ENCODE peak calls at places on chromosomes 6 and 20, in eight cellular contexts. Q is epithelial cell of esophagus; W is dorsolateral prefrontal cortex; I is transverse colon; N is bronchial epithelial cell; L is brain microvascular endothelial cell; E is A549; G is CD4-positive, CD25-positive, alpha-beta regulatory T cell. H is an unnamed sample.

GRCh38 chr6:159169193-159169555 is at the start of gene FNDC1:
- DNase-seq in Q (no peak), W (no peak), I (peak; percentile 22), N (no peak), L (no peak), E (peak; percentile 44), G (peak; percentile 35), H (peak; percentile 37)

GRCh38 chr6:91681341-91681740 is 1094.5 kb upstream of the MAP3K7 start:
- DNase-seq in Q (no peak), W (no peak), I (no peak), N (no peak), L (no peak), E (no peak), G (no peak), H (no peak)

GRCh38 chr6:73491371-73491770 is 29.5 kb downstream of the EEF1A1 start:
- DNase-seq in Q (peak; percentile 7), W (no peak), I (no peak), N (peak; percentile 9), L (no peak), E (no peak), G (no peak), H (no peak)

GRCh38 chr6:30890646-30891449 is 6.5 kb downstream of the DDR1 start:
- DNase-seq in Q (no peak), W (no peak), I (no peak), N (no peak), L (no peak), E (no peak), G (no peak), H (no peak)

GRCh38 chr20:47854687-47855212 is 69.5 kb upstream of the SULF2 start:
- DNase-seq in Q (peak; percentile 78), W (no peak), I (peak; percentile 25), N (peak; percentile 59), L (peak; percentile 55), E (peak; percentile 55), G (no peak), H (no peak)

GRCh38 chr6:35497571-35498406 is 910 bp upstream of the TEAD3 start:
- DNase-seq in Q (peak; percentile 60), W (no peak), I (peak; percentile 69), N (peak; percentile 22), L (peak; percentile 60), E (peak; percentile 26), G (peak; percentile 33), H (peak; percentile 56)

GRCh38 chr6:105015482-105015881 is 58.6 kb downstream of the LIN28B start:
- DNase-seq in Q (no peak), W (no peak), I (no peak), N (peak; percentile 17), L (no peak), E (no peak), G (no peak), H (no peak)

GRCh38 chr6:157174731-157175130 is 148.6 kb downstream of the TMEM242 start:
- DNase-seq in Q (no peak), W (no peak), I (no peak), N (no peak), L (no peak), E (no peak), G (no peak), H (no peak)

GRCh38 chr6:146106532-146106931 is 77.7 kb downstream of the GRM1 start:
- DNase-seq in Q (no peak), W (no peak), I (no peak), N (no peak), L (no peak), E (no peak), G (no peak), H (no peak)

GRCh38 chr6:88891135-88891845 is 72.1 kb downstream of the RNGTT start:
- DNase-seq in Q (peak; percentile 51), W (no peak), I (no peak), N (peak; percentile 84), L (peak; percentile 29), E (no peak), G (no peak), H (no peak)

GRCh38 chr6:51016489-51016888 is 197.8 kb downstream of the TFAP2B start:
- DNase-seq in Q (no peak), W (no peak), I (no peak), N (no peak), L (no peak), E (no peak), G (no peak), H (no peak)

GRCh38 chr20:9686455-9686854 is 152.4 kb downstream of the PAK5 start:
- DNase-seq in Q (no peak), W (no peak), I (no peak), N (no peak), L (no peak), E (no peak), G (no peak), H (no peak)

GRCh38 chr6:122322824-122323223 is 76.6 kb upstream of the HSF2 start:
- DNase-seq in Q (peak; percentile 29), W (no peak), I (no peak), N (peak; percentile 14), L (peak; percentile 34), E (no peak), G (no peak), H (no peak)

GRCh38 chr6:84422380-84422968 is 195.0 kb upstream of the CEP162 start:
- DNase-seq in Q (peak; percentile 32), W (no peak), I (peak; percentile 21), N (peak; percentile 25), L (peak; percentile 82), E (peak; percentile 18), G (no peak), H (peak; percentile 20)

GRCh38 chr6:9766240-9766915 is 648.5 kb downstream of the TFAP2A start:
- DNase-seq in Q (peak; percentile 85), W (no peak), I (no peak), N (peak; percentile 62), L (peak; percentile 9), E (peak; percentile 5), G (no peak), H (no peak)

GRCh38 chr6:155079985-155080452 is 84.9 kb downstream of the TIAM2 start:
- DNase-seq in Q (no peak), W (no peak), I (no peak), N (no peak), L (no peak), E (no peak), G (no peak), H (no peak)

GRCh38 chr20:58985656-58986055 is 4.6 kb downstream of the NELFCD start:
- DNase-seq in Q (no peak), W (peak; percentile 6), I (no peak), N (no peak), L (no peak), E (no peak), G (no peak), H (no peak)

GRCh38 chr20:58980711-58981563 is at the start of gene NELFCD:
- DNase-seq in Q (peak; percentile 79), W (peak; percentile 60), I (peak; percentile 93), N (peak; percentile 38), L (peak; percentile 54), E (peak; percentile 95), G (peak; percentile 88), H (peak; percentile 92)

GRCh38 chr20:58984691-58985090 is 3.6 kb downstream of the NELFCD start:
- DNase-seq in Q (no peak), W (no peak), I (no peak), N (no peak), L (no peak), E (no peak), G (no peak), H (no peak)

GRCh38 chr20:58981564-58982364 is 708 bp downstream of the NELFCD start:
- DNase-seq in Q (peak; percentile 33), W (no peak), I (no peak), N (peak; percentile 7), L (no peak), E (peak; percentile 67), G (peak; percentile 18), H (peak; percentile 33)

DNA sequence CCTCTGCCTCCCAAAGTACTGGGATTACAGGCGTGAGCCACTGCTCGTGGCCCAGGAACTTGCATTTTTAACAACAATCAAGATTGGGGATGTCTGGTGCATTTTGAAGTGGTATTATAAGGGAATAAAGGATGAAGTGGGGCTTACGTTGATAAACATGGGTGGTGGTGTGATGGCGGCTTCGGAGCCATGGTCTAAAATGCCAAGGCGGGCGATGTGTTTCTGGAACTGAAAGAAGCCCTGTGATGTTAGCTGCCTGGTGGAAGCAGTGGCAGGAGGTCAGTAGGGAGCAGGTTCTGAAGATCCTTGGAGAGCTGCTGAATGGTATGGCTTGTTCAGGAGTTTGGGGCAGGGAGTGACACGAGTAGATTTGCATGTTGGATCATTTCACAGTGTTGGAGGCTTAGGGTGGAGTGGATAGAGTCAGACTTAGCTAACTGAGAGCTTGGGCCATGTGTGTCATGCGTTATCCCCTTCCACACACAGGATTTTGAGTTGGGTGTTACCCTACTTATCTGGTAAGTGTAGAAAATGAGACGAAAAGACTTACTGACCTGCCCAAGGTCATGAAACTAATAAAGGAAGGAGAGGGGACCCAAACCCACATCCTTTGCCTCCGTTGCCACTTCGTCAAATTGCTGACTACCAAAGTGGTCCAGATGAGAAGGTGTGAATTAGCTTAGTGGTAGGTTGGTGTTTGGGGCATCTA is 1.5 kb downstream of the NELFCD start:
- DNase-seq in Q (no peak), W (no peak), I (no peak), N (no peak), L (no peak), E (no peak), G (no peak), H (no peak)
- H3K4me3 ChIP-seq in Q (peak overlapping the region; percentile 79), W (peak overlapping the region; percentile 78), I (no peak overlapping the region), N (no peak overlapping the region), L (no peak overlapping the region), E (peak overlapping the region; percentile 71), G (peak overlapping the region; percentile 82), H (peak overlapping the region; percentile 58)

DNA sequence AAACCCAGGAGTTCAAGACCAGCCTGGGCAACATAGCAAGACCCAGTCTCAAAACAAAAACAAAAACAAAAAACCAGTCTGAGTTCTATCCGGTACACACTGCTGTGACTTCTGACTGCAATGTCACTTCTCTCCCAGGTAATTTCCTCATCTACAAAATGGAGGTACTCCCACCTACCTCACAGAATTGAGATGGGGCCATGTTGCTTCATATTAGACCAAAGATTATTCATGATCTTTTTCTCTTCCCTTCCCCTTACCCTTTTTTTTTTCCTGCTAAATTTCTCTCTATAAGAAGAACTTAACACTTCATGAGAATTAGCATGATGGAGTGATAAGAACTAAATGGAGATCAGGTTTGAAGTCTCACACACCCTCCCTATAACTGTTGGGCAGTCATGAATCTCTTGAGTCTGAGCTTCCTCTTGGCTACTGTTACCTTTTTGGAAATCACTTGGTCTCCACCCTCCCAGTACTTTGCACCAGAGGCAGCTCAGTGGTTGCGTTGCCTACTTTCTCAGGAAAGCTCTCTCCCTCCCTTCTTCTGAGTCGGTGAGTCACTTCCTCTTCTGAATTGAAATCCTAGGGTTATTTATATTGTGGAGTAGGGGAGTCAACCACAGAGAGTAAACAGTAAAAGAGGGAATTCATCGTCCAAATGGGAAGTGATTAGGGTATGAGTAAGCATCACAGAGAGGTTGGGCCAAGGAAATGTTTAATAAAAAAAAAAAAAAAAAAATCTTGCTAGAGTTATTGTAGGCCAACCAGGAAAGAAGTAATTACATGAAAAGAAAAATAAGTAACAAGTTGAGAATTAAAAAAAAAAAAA is 59.9 kb upstream of the MAP7 start:
- DNase-seq in Q (peak; percentile 98), W (no peak), I (peak; percentile 72), N (peak; percentile 100), L (peak; percentile 96), E (peak; percentile 83), G (no peak), H (peak; percentile 82)
- H3K4me3 ChIP-seq in Q (no peak overlapping the region), W (no peak overlapping the region), I (no peak overlapping the region), N (no peak overlapping the region), L (no peak overlapping the region), E (no peak overlapping the region), G (no peak overlapping the region), H (no peak overlapping the region)

GRCh38 chr20:50041238-50041915 is 58.6 kb downstream of the SNAI1 start:
- DNase-seq in Q (no peak), W (no peak), I (peak; percentile 34), N (no peak), L (no peak), E (no peak), G (no peak), H (no peak)
- H3K4me3 ChIP-seq in Q (no peak overlapping the region), W (no peak overlapping the region), I (no peak overlapping the region), N (no peak overlapping the region), L (no peak overlapping the region), E (no peak overlapping the region), G (no peak overlapping the region), H (no peak overlapping the region)

GRCh38 chr6:39791850-39792500 is at the start of gene DAAM2:
- DNase-seq in Q (peak; percentile 14), W (no peak), I (peak; percentile 50), N (no peak), L (no peak), E (no peak), G (no peak), H (peak; percentile 35)
- H3K4me3 ChIP-seq in Q (peak within 1 kb of the TSS; percentile 7), W (peak within 1 kb of the TSS; percentile 70), I (peak within 1 kb of the TSS; percentile 53), N (no peak within 1 kb of the TSS), L (peak within 1 kb of the TSS; percentile 65), E (peak within 1 kb of the TSS; percentile 41), G (no peak within 1 kb of the TSS), H (peak within 1 kb of the TSS; percentile 42)